ENCODE peak calls at places on chromosome 5, in four cellular contexts. One of them, this sample, is unnamed.

GRCh38 chr5:44275329-44275728 is 113.9 kb downstream of the FGF10 start:
- DNase-seq in NCI-H460: no peak
- DNase-seq in germinal center: no peak
- DNase-seq in mammary epithelial cell: no peak
- DNase-seq in this sample: no peak

GRCh38 chr5:24492231-24492630 is 152.5 kb downstream of the CDH10 start:
- DNase-seq in germinal center: no peak
- DNase-seq in mammary epithelial cell: no peak
- DNase-seq in NCI-H460: no peak
- DNase-seq in this sample: no peak

GRCh38 chr5:106875591-106876297 is 795.0 kb downstream of the EFNA5 start:
- DNase-seq in germinal center: no peak
- DNase-seq in mammary epithelial cell: peak
- DNase-seq in NCI-H460: peak
- DNase-seq in this sample: no peak

GRCh38 chr5:179209359-179210150 is 135.7 kb downstream of the ADAMTS2 start:
- DNase-seq in NCI-H460: no peak
- DNase-seq in germinal center: no peak
- DNase-seq in mammary epithelial cell: no peak
- DNase-seq in this sample: peak

GRCh38 chr5:154467655-154468354 is 10.2 kb downstream of the HAND1 start:
- DNase-seq in NCI-H460: peak
- DNase-seq in mammary epithelial cell: peak
- DNase-seq in germinal center: peak
- DNase-seq in this sample: peak

GRCh38 chr5:132384506-132384905 is 15.0 kb downstream of the SLC22A5 start:
- DNase-seq in germinal center: no peak
- DNase-seq in NCI-H460: no peak
- DNase-seq in mammary epithelial cell: no peak
- DNase-seq in this sample: no peak

GRCh38 chr5:106843812-106844416 is 826.8 kb downstream of the EFNA5 start:
- DNase-seq in mammary epithelial cell: peak
- DNase-seq in germinal center: no peak
- DNase-seq in NCI-H460: peak
- DNase-seq in this sample: peak

GRCh38 chr5:176894298-176894697 is 4.8 kb downstream of the HK3 start:
- DNase-seq in NCI-H460: no peak
- DNase-seq in mammary epithelial cell: no peak
- DNase-seq in germinal center: no peak
- DNase-seq in this sample: no peak

GRCh38 chr5:110478899-110479298 is 247.6 kb downstream of the TMEM232 start:
- DNase-seq in NCI-H460: no peak
- DNase-seq in mammary epithelial cell: peak
- DNase-seq in germinal center: no peak
- DNase-seq in this sample: peak

This sample was measured in RWPE1.